ENCODE peak calls at places on chromosomes 11 and 22, in six cellular contexts. F is aorta; Y is fibroblast of lung; A is COR-L47; R is activated T-helper 1 cell treated with anti-CD3 and anti-CD28 coated beads, Interleukin-2, amount 50 U/mL, for 16 hours; J is SW 1271. E is an unnamed sample.

GRCh38 chr22:46240506-46240905 is 9.6 kb downstream of the CDPF1 start:
- DNase-seq in F (no peak), Y (no peak), A (no peak), R (no peak), J (no peak), E (no peak)

GRCh38 chr11:124740277-124740882 is 638 bp downstream of the NRGN start:
- DNase-seq in F (peak; percentile 73), Y (peak; percentile 21), A (no peak), R (no peak), J (no peak), E (no peak)

GRCh38 chr22:39090426-39091064 is 6.5 kb upstream of the APOBEC3H start:
- DNase-seq in F (peak; percentile 62), Y (no peak), A (no peak), R (peak; percentile 75), J (no peak), E (no peak)

GRCh38 chr11:100578966-100579365 is 108.1 kb upstream of the ARHGAP42 start:
- DNase-seq in F (no peak), Y (peak; percentile 70), A (no peak), R (no peak), J (no peak), E (no peak)

GRCh38 chr11:88341852-88342251 is 4.3 kb upstream of the CTSC start:
- DNase-seq in F (no peak), Y (no peak), A (no peak), R (no peak), J (no peak), E (no peak)

GRCh38 chr22:37566329-37566837 is 6.1 kb downstream of the CDC42EP1 start:
- DNase-seq in F (peak; percentile 62), Y (no peak), A (no peak), R (no peak), J (no peak), E (peak; percentile 27)

GRCh38 chr11:118129475-118130196 is 23.0 kb downstream of the SCN4B start:
- DNase-seq in F (peak; percentile 50), Y (no peak), A (no peak), R (no peak), J (no peak), E (no peak)

GRCh38 chr11:126929186-126930085 is 71.1 kb downstream of the KIRREL3 start:
- DNase-seq in F (no peak), Y (peak; percentile 94), A (no peak), R (no peak), J (no peak), E (no peak)

GRCh38 chr22:40965936-40966557 is 14.9 kb downstream of the RBX1 start:
- DNase-seq in F (no peak), Y (no peak), A (no peak), R (no peak), J (no peak), E (no peak)

GRCh38 chr11:78190374-78190773 is 1.7 kb downstream of the USP35 start:
- DNase-seq in F (peak; percentile 44), Y (no peak), A (no peak), R (no peak), J (no peak), E (no peak)

GRCh38 chr11:19404787-19405186 is 164.0 kb upstream of the E2F8 start:
- DNase-seq in F (no peak), Y (no peak), A (no peak), R (no peak), J (no peak), E (no peak)

GRCh38 chr11:34749666-34750659 is 129.1 kb downstream of the EHF start:
- DNase-seq in F (peak; percentile 57), Y (peak; percentile 82), A (no peak), R (no peak), J (no peak), E (no peak)

GRCh38 chr11:8604078-8604723 is 10.2 kb upstream of the STK33 start:
- DNase-seq in F (peak; percentile 67), Y (peak; percentile 100), A (peak; percentile 21), R (no peak), J (no peak), E (no peak)

GRCh38 chr11:125404811-125405481 is 91.1 kb downstream of the FEZ1 start:
- DNase-seq in F (peak; percentile 79), Y (peak; percentile 42), A (peak; percentile 30), R (peak; percentile 49), J (no peak), E (peak; percentile 71)

GRCh38 chr22:50184004-50184461 is 1.7 kb upstream of the TRABD start:
- DNase-seq in F (peak; percentile 82), Y (peak; percentile 51), A (no peak), R (no peak), J (no peak), E (no peak)

GRCh38 chr11:88414385-88414861 is 76.9 kb upstream of the CTSC start:
- DNase-seq in F (peak; percentile 64), Y (peak; percentile 81), A (peak; percentile 88), R (no peak), J (no peak), E (no peak)

GRCh38 chr11:74307409-74307808 is 4.0 kb downstream of the P4HA3 start:
- DNase-seq in F (peak; percentile 63), Y (peak; percentile 82), A (no peak), R (no peak), J (no peak), E (no peak)

GRCh38 chr22:36385491-36386350 is 2.0 kb downstream of the MYH9 start:
- DNase-seq in F (peak; percentile 68), Y (peak; percentile 48), A (peak; percentile 76), R (peak; percentile 51), J (no peak), E (no peak)

GRCh38 chr11:122642472-122642922 is 13.0 kb upstream of the UBASH3B start:
- DNase-seq in F (no peak), Y (peak; percentile 98), A (no peak), R (no peak), J (peak; percentile 37), E (no peak)

GRCh38 chr11:35112056-35112845 is 26.7 kb upstream of the CD44 start:
- DNase-seq in F (no peak), Y (peak; percentile 86), A (no peak), R (no peak), J (no peak), E (no peak)

GRCh38 chr22:31100762-31101525 is 6.4 kb downstream of the SELENOM start:
- DNase-seq in F (no peak), Y (no peak), A (no peak), R (no peak), J (no peak), E (no peak)

GRCh38 chr22:36860821-36861659 is at the start of gene NCF4:
- DNase-seq in F (peak; percentile 92), Y (no peak), A (no peak), R (no peak), J (no peak), E (peak; percentile 35)

GRCh38 chr22:47210112-47210657 is 447.7 kb downstream of the TBC1D22A start:
- DNase-seq in F (no peak), Y (no peak), A (no peak), R (no peak), J (no peak), E (no peak)

GRCh38 chr22:17779286-17780115 is 5.2 kb upstream of the BID start:
- DNase-seq in F (no peak), Y (no peak), A (peak; percentile 34), R (no peak), J (no peak), E (no peak)

GRCh38 chr11:62500066-62501035 is 46.3 kb downstream of the AHNAK start:
- DNase-seq in F (no peak), Y (no peak), A (no peak), R (no peak), J (no peak), E (no peak)

GRCh38 chr11:111086058-111086457 is 159.5 kb upstream of the POU2AF2 start:
- DNase-seq in F (no peak), Y (no peak), A (peak; percentile 42), R (no peak), J (no peak), E (no peak)

GRCh38 chr11:86978756-86979608 is 23.8 kb upstream of the FZD4 start:
- DNase-seq in F (no peak), Y (no peak), A (peak; percentile 30), R (no peak), J (no peak), E (no peak)

GRCh38 chr11:47512701-47513100 is 40.2 kb downstream of the CELF1 start:
- DNase-seq in F (no peak), Y (no peak), A (no peak), R (no peak), J (no peak), E (no peak)

GRCh38 chr11:28098257-28098656 is 9.7 kb downstream of the KIF18A start:
- DNase-seq in F (no peak), Y (no peak), A (no peak), R (no peak), J (no peak), E (no peak)

GRCh38 chr11:6225896-6226295 is 8.5 kb downstream of the FHIP1B start:
- DNase-seq in F (no peak), Y (no peak), A (no peak), R (no peak), J (no peak), E (no peak)

GRCh38 chr11:75233688-75234295 is 6.8 kb upstream of the TPBGL start:
- DNase-seq in F (no peak), Y (peak; percentile 55), A (no peak), R (no peak), J (no peak), E (no peak)

GRCh38 chr11:72773696-72774095 is 20.2 kb downstream of the STARD10 start:
- DNase-seq in F (no peak), Y (peak; percentile 39), A (no peak), R (no peak), J (no peak), E (no peak)

GRCh38 chr11:123801765-123802164 is 4.4 kb downstream of the OR6M1 start:
- DNase-seq in F (no peak), Y (no peak), A (no peak), R (no peak), J (no peak), E (no peak)

GRCh38 chr11:405976-406795 is 8.6 kb downstream of the SIGIRR start:
- DNase-seq in F (peak; percentile 55), Y (no peak), A (no peak), R (no peak), J (no peak), E (no peak)